ENCODE peak calls at places on chromosomes 16 and 17, in six cellular contexts. Y is NCI-H2081; W is fibroblast of the aortic adventitia; N is activated CD4-positive, alpha-beta T cell treated with anti-CD3 and anti-CD28 coated beads for 48 hours; D is iris pigment epithelial cell; E is mesendoderm. L is an unnamed sample.

GRCh38 chr17:73939808-73940207 is 263.7 kb upstream of the RPL38 start:
- DNase-seq in W (no peak), E (no peak), D (no peak), N (no peak), Y (no peak), L (no peak)

GRCh38 chr17:58763263-58763662 is 7.6 kb downstream of the PPM1E start:
- DNase-seq in N (no peak), W (no peak), Y (no peak), D (no peak), E (no peak), L (no peak)

GRCh38 chr17:77899494-77899893 is 59.0 kb upstream of the TNRC6C start:
- DNase-seq in E (no peak), W (no peak), D (no peak), Y (no peak), N (no peak), L (no peak)

GRCh38 chr17:1304962-1305361 is 25.5 kb downstream of the TRARG1 start:
- DNase-seq in Y (no peak), E (no peak), N (no peak), W (no peak), D (no peak), L (no peak)

GRCh38 chr17:47950448-47950847 is 7.2 kb downstream of the PRR15L start:
- DNase-seq in Y (no peak), W (no peak), D (no peak), N (no peak), E (no peak), L (no peak)

GRCh38 chr17:7484964-7485377 is 805 bp downstream of the POLR2A start:
- DNase-seq in E (peak; percentile 70), Y (no peak), D (no peak), N (no peak), W (no peak), L (no peak)

GRCh38 chr16:54171855-54172537 is 114.6 kb downstream of the IRX3 start:
- DNase-seq in E (peak; percentile 9), N (no peak), D (peak; percentile 84), Y (peak; percentile 34), W (peak; percentile 50), L (peak; percentile 34)

GRCh38 chr16:85403693-85404092 is 209.4 kb upstream of the GSE1 start:
- DNase-seq in W (no peak), D (no peak), Y (no peak), E (no peak), N (no peak), L (no peak)

GRCh38 chr16:88004391-88004790 is 53.2 kb downstream of the BANP start:
- DNase-seq in N (no peak), W (no peak), D (no peak), Y (no peak), E (no peak), L (no peak)

GRCh38 chr16:90008708-90009145 is 10.5 kb downstream of the DBNDD1 start:
- DNase-seq in D (peak; percentile 20), W (no peak), N (peak; percentile 73), Y (no peak), E (no peak), L (no peak)

GRCh38 chr16:72427001-72427785 is 255.2 kb upstream of the PMFBP1 start:
- DNase-seq in E (no peak), N (no peak), W (no peak), Y (no peak), D (no peak), L (no peak)

GRCh38 chr17:33560871-33561270 is 267.8 kb upstream of the ASIC2 start:
- DNase-seq in D (no peak), Y (no peak), N (no peak), W (no peak), E (no peak), L (no peak)

GRCh38 chr16:27353853-27354252 is 40.1 kb downstream of the IL4R start:
- DNase-seq in D (no peak), N (no peak), Y (no peak), W (no peak), E (peak; percentile 48), L (no peak)

GRCh38 chr16:57996406-57997175 is 3.9 kb downstream of the ZNF319 start:
- DNase-seq in E (no peak), Y (no peak), W (no peak), D (no peak), N (no peak), L (no peak)

GRCh38 chr17:64107517-64108235 is 22.3 kb downstream of the ERN1 start:
- DNase-seq in Y (peak; percentile 21), N (no peak), E (no peak), W (no peak), D (no peak), L (no peak)

GRCh38 chr17:47199627-47200324 is 9.4 kb upstream of the MYL4 start:
- DNase-seq in D (no peak), N (no peak), W (no peak), E (no peak), Y (no peak), L (no peak)

GRCh38 chr17:58415371-58416055 is 1.8 kb downstream of the RNF43 start:
- DNase-seq in E (peak; percentile 20), Y (peak; percentile 44), D (no peak), N (no peak), W (no peak), L (no peak)

GRCh38 chr16:52497067-52497816 is 49.7 kb downstream of the TOX3 start:
- DNase-seq in D (no peak), W (no peak), Y (peak; percentile 82), N (no peak), E (no peak), L (no peak)

GRCh38 chr16:68590201-68590994 is 51.3 kb downstream of the ZFP90 start:
- DNase-seq in Y (peak; percentile 20), E (peak; percentile 85), D (peak; percentile 74), W (peak; percentile 10), N (peak; percentile 85), L (peak; percentile 50)

GRCh38 chr17:62648247-62648953 is 20.9 kb downstream of the MRC2 start:
- DNase-seq in W (peak; percentile 66), Y (no peak), D (peak; percentile 28), N (no peak), E (no peak), L (peak; percentile 85)

GRCh38 chr17:33140413-33141099 is 148.9 kb downstream of the SPACA3 start:
- DNase-seq in Y (no peak), N (no peak), E (no peak), W (no peak), D (no peak), L (no peak)

GRCh38 chr17:35733366-35733765 is 1.9 kb downstream of the RASL10B start:
- DNase-seq in D (no peak), Y (no peak), N (no peak), E (peak; percentile 80), W (no peak), L (no peak)

GRCh38 chr17:68595496-68595895 is 5.7 kb downstream of the FAM20A start:
- DNase-seq in Y (no peak), E (no peak), W (peak; percentile 80), D (no peak), N (no peak), L (no peak)

GRCh38 chr17:31532161-31532515 is 140.7 kb downstream of the RAB11FIP4 start:
- DNase-seq in D (no peak), N (no peak), W (no peak), Y (no peak), E (no peak), L (no peak)

GRCh38 chr17:79800325-79801155 is 3.7 kb upstream of the CBX8 start:
- DNase-seq in W (peak; percentile 45), Y (peak; percentile 56), E (peak; percentile 79), N (peak; percentile 75), D (peak; percentile 63), L (peak; percentile 39)

GRCh38 chr17:57370051-57370581 is 113.8 kb downstream of the MSI2 start:
- DNase-seq in N (no peak), E (peak; percentile 35), D (peak; percentile 94), W (peak; percentile 60), Y (no peak), L (peak; percentile 95)

GRCh38 chr17:14940946-14941280 is 324.2 kb downstream of the PMP22 start:
- DNase-seq in W (no peak), N (no peak), E (no peak), Y (no peak), D (peak; percentile 7), L (no peak)

GRCh38 chr17:46834846-46835245 is 16.4 kb upstream of the WNT3 start:
- DNase-seq in W (no peak), Y (no peak), E (no peak), N (no peak), D (no peak), L (no peak)

GRCh38 chr17:29076087-29076486 is 33.1 kb downstream of the PIPOX start:
- DNase-seq in Y (no peak), W (no peak), D (no peak), N (no peak), E (no peak), L (no peak)

GRCh38 chr17:16491131-16491702 is 776 bp downstream of the LRRC75A start:
- DNase-seq in D (no peak), W (no peak), Y (no peak), N (peak; percentile 29), E (no peak), L (no peak)

GRCh38 chr16:66539628-66540469 is 10.1 kb downstream of the TK2 start:
- DNase-seq in N (no peak), Y (no peak), W (no peak), D (peak; percentile 54), E (no peak), L (no peak)

GRCh38 chr16:20901068-20901440 is 483 bp downstream of the LYRM1 start:
- DNase-seq in E (peak; percentile 55), W (no peak), D (no peak), N (no peak), Y (no peak), L (peak; percentile 28)

GRCh38 chr17:79558573-79558900 is 52.3 kb downstream of the RBFOX3 start:
- DNase-seq in W (no peak), E (no peak), N (no peak), Y (no peak), D (no peak), L (no peak)

GRCh38 chr17:64984776-64985521 is 65.7 kb upstream of the LRRC37A3 start:
- DNase-seq in N (peak; percentile 58), W (peak; percentile 62), D (peak; percentile 72), E (no peak), Y (no peak), L (peak; percentile 85)

GRCh38 chr17:67891481-67892119 is 66.3 kb downstream of the BPTF start:
- DNase-seq in Y (no peak), D (peak; percentile 74), N (no peak), E (peak; percentile 35), W (peak; percentile 72), L (peak; percentile 85)